ENCODE peak calls at places on chromosomes 12 and 14, in ten cellular contexts. B is body of pancreas, R is testis, H is lower leg skin, U is NB4, F is ovary, C is stomach, P is H54, I is IMR-90, Q is GM12892. A is an unnamed sample.

GRCh38 chr12:56220611-56221232 is 1.0 kb downstream of the RNF41 start:
- DNase-seq in H (no peak), R (no peak), F (no peak), U (peak; percentile 90), Q (no peak), C (no peak), P (no peak), I (peak; percentile 47), B (no peak), A (no peak)

GRCh38 chr14:30195946-30196345 is 268.3 kb upstream of the PRKD1 start:
- DNase-seq in Q (no peak), R (no peak), I (peak; percentile 15), C (no peak), U (no peak), P (no peak), F (no peak), H (no peak), B (no peak), A (no peak)

GRCh38 chr12:103838254-103838914 is 2.6 kb downstream of the NT5DC3 start:
- DNase-seq in U (no peak), H (no peak), C (no peak), F (no peak), I (no peak), B (no peak), Q (no peak), P (no peak), R (no peak), A (no peak)

GRCh38 chr12:105365231-105365630 is 34.7 kb downstream of the C12orf75 start:
- DNase-seq in B (no peak), H (no peak), Q (no peak), R (no peak), U (no peak), F (no peak), C (no peak), P (no peak), I (no peak), A (no peak)

GRCh38 chr12:19967486-19967885 is 400.9 kb upstream of the PDE3A start:
- DNase-seq in Q (no peak), H (no peak), B (peak; percentile 24), C (no peak), P (peak; percentile 5), U (peak; percentile 52), F (no peak), R (no peak), I (peak; percentile 96), A (no peak)

GRCh38 chr12:120598674-120599463 is 17.7 kb upstream of the POP5 start:
- DNase-seq in H (no peak), B (peak; percentile 45), I (peak; percentile 26), F (no peak), C (peak; percentile 28), P (peak; percentile 65), R (peak; percentile 26), Q (no peak), U (peak; percentile 75), A (no peak)

GRCh38 chr14:45679852-45680251 is 426.9 kb upstream of the MIS18BP1 start:
- DNase-seq in H (no peak), Q (no peak), U (no peak), B (no peak), I (peak; percentile 69), F (no peak), C (no peak), R (no peak), P (no peak), A (no peak)

GRCh38 chr14:51219473-51220448 is 20.3 kb upstream of the TMX1 start:
- DNase-seq in R (peak; percentile 28), P (no peak), Q (no peak), B (no peak), F (no peak), H (no peak), U (peak; percentile 45), I (peak; percentile 54), C (no peak), A (no peak)

GRCh38 chr12:53575502-53576264 is 50.5 kb downstream of the ATF7 start:
- DNase-seq in U (peak; percentile 90), H (no peak), P (peak; percentile 28), C (no peak), B (no peak), R (no peak), F (no peak), I (peak; percentile 83), Q (no peak), A (no peak)

GRCh38 chr12:122064034-122064777 is 14.3 kb upstream of the MLXIP start:
- DNase-seq in C (peak; percentile 64), I (peak; percentile 90), Q (peak; percentile 58), H (peak; percentile 70), R (peak; percentile 91), P (peak; percentile 81), F (peak; percentile 94), U (peak; percentile 99), B (peak; percentile 99), A (peak; percentile 77)
- TF ChIP-seq POLR2A in C (no peak), I (no peak), Q (no peak), H (no peak), R (no peak), P (no peak), F (peak; percentile 26), U (peak; percentile 73), B (peak; percentile 20), A (no peak)

GRCh38 chr14:74763803-74764531 is 851 bp downstream of the YLPM1 start:
- DNase-seq in H (peak; percentile 14), C (no peak), U (peak; percentile 18), F (no peak), P (no peak), Q (no peak), I (peak; percentile 17), B (peak; percentile 20), R (peak; percentile 31), A (peak; percentile 18)

GRCh38 chr14:74765721-74766120 is 2.6 kb downstream of the YLPM1 start:
- DNase-seq in C (no peak), F (no peak), I (no peak), Q (no peak), H (no peak), U (no peak), R (no peak), P (no peak), B (no peak), A (no peak)

DNA sequence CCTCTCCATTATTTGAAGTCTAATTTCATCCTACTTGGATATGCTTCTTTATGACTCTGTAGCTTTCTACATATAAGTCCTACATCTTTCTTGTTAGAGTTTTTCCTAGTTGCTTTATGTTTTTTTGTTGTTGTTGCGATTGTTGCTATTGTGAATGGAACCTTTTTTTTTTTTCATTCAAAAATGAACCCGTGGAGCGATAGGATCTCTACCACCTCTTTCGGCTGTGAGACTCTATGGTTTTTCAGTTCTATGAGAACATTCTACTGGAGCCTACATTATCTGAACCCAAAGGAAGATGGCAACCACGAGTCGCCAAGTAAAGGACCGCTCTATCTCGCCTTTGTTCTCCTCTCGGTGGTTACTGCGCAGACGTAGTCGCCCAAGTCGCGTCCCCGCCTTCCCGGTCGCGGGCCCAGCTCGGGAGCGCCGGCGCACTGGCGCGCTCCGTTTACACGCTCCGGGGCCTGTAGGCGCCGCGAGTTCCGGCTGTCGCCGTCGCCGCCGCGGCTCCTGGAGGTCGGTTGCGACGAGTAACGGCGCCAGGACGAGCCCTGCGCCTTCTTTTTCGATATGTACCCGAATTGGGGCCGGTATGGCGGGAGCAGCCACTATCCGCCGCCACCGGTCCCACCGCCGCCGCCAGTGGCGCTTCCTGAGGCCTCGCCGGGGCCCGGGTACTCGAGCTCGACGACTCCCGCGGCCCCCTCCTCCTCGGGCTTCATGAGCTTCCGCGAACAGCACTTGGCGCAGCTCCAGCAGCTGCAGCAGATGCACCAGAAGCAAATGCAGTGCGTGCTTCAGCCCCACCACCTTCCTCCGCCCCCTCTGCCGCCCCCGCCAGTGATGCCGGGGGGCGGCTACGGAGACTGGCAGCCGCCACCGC is at the start of gene YLPM1:
- DNase-seq in B (peak; percentile 94), H (peak; percentile 92), I (peak; percentile 98), P (peak; percentile 63), R (peak; percentile 94), C (peak; percentile 94), U (peak; percentile 97), Q (peak; percentile 84), F (peak; percentile 93), A (peak; percentile 94)
- TF ChIP-seq POLR2A in B (peak; percentile 92), H (peak; percentile 77), I (peak; percentile 91), P (peak; percentile 84), R (no peak), C (no peak), U (peak; percentile 88), Q (peak; percentile 95), F (peak; percentile 86), A (peak; percentile 88)

DNA sequence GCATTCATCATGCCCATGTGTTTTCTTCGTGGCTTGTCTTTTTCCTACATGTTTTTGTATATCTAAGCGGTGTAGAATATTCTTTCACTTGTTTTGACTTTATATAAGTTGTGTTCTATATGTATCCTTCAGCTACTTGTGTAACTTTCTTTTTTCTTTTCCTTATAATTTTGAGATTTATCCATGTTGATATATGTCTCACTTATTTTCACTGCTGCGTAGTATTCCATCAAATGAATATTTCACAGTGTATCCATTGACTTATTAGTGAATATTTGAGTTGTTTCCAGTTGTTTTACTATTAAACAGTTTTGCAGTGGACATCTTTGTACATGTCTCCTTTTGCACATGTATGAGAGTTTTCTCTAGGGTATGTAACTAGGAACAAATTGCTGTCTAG is 43.9 kb downstream of the BORCS5 start:
- DNase-seq in I (no peak), P (no peak), Q (no peak), U (no peak), H (no peak), B (no peak), R (no peak), C (no peak), F (no peak), A (no peak)
- TF ChIP-seq POLR2A in I (no peak), P (no peak), Q (no peak), U (no peak), H (no peak), B (no peak), R (no peak), C (no peak), F (no peak), A (no peak)

GRCh38 chr14:105876829-105877228 is 350.4 kb downstream of the TMEM121 start:
- DNase-seq in B (no peak), C (peak; percentile 16), U (no peak), F (no peak), I (no peak), R (no peak), Q (no peak), P (no peak), H (no peak), A (no peak)

GRCh38 chr14:105878125-105878524 is 351.7 kb downstream of the TMEM121 start:
- DNase-seq in I (no peak), F (peak; percentile 13), R (no peak), B (peak; percentile 6), C (peak; percentile 8), Q (no peak), U (no peak), H (no peak), P (no peak), A (no peak)

GRCh38 chr14:105877645-105878044 is 351.3 kb downstream of the TMEM121 start:
- DNase-seq in C (peak; percentile 11), Q (no peak), R (no peak), B (no peak), F (no peak), I (no peak), P (no peak), U (no peak), H (no peak), A (no peak)

GRCh38 chr14:105873870-105874512 is 347.6 kb downstream of the TMEM121 start:
- DNase-seq in R (no peak), B (no peak), H (no peak), I (no peak), F (no peak), C (no peak), P (no peak), U (no peak), Q (no peak), A (no peak)

DNA sequence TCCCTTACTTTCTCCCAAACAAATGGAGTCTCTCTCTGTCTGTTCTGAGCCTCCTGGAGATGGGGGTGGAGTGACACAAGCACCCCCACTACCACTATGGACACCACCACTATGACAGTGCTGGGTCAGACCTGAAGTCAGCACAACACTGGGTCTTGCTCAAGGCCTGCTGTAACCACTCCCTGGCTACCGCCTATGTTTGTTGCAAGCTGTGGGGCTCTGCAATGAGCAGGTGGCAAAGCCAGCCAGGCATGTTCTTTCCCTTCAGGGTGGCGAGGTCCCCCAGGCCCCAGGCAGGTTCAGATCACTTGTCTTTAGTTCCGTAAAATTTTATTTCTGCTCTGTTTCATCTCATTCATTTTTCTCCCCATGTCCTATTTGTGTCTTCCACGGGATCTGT is 349.8 kb downstream of the TMEM121 start:
- DNase-seq in U (peak; percentile 54), P (no peak), B (peak; percentile 3), C (peak; percentile 11), I (no peak), Q (no peak), H (no peak), F (no peak), R (no peak), A (no peak)
- TF ChIP-seq POLR2A in U (no peak), P (no peak), B (no peak), C (no peak), I (no peak), Q (no peak), H (no peak), F (no peak), R (no peak), A (no peak)

A was measured in right lobe of liver.